ENCODE peak calls at places on chromosome 12, in seven cellular contexts. S is Caco-2, M is left ventricle myocardium inferior, U is prostate gland, P is A549, A is HL-60, W is thoracic aorta. N is an unnamed sample.

GRCh38 chr12:70367268-70368141 is 1.4 kb downstream of the KCNMB4 start:
- DNase-seq in W (no peak), S (no peak), P (no peak), U (no peak), M (no peak), A (no peak), N (no peak)

GRCh38 chr12:1108276-1108675 is 117.3 kb downstream of the ERC1 start:
- DNase-seq in U (no peak), M (no peak), S (no peak), W (no peak), A (no peak), P (no peak), N (peak)

GRCh38 chr12:69440016-69440415 is 30.2 kb upstream of the FRS2 start:
- DNase-seq in W (no peak), U (peak), S (no peak), A (no peak), M (no peak), P (no peak), N (no peak)

GRCh38 chr12:45886685-45887084 is 103.7 kb downstream of the SCAF11 start:
- DNase-seq in W (no peak), P (no peak), S (no peak), A (no peak), U (no peak), M (no peak), N (no peak)

GRCh38 chr12:93851245-93851665 is 174.1 kb downstream of the CRADD start:
- DNase-seq in P (no peak), S (no peak), U (no peak), M (no peak), W (no peak), A (peak), N (no peak)

GRCh38 chr12:115385141-115385540 is 701.2 kb upstream of the TBX3 start:
- DNase-seq in U (no peak), W (no peak), M (no peak), A (no peak), S (no peak), P (no peak), N (no peak)

GRCh38 chr12:34350092-34351041 is 328.1 kb downstream of the ALG10 start:
- DNase-seq in S (no peak), U (no peak), A (no peak), P (peak), W (no peak), M (no peak), N (no peak)

GRCh38 chr12:108693781-108694180 is 37.5 kb downstream of the CORO1C start:
- DNase-seq in W (no peak), M (no peak), A (no peak), P (no peak), U (no peak), S (no peak), N (no peak)

GRCh38 chr12:124536613-124537012 is 30.8 kb downstream of the NCOR2 start:
- DNase-seq in M (no peak), S (no peak), U (no peak), A (no peak), P (no peak), W (no peak), N (no peak)

GRCh38 chr12:54139030-54139429 is 49.8 kb downstream of the SMUG1 start:
- DNase-seq in M (no peak), A (no peak), S (no peak), P (no peak), U (no peak), W (no peak), N (no peak)

GRCh38 chr12:4228122-4228580 is 45.4 kb upstream of the CCND2 start:
- DNase-seq in S (no peak), U (no peak), P (no peak), W (no peak), A (no peak), M (no peak), N (no peak)

GRCh38 chr12:52523825-52524224 is 3.6 kb upstream of the KRT5 start:
- DNase-seq in P (no peak), U (no peak), S (no peak), M (no peak), W (no peak), A (no peak), N (no peak)

GRCh38 chr12:58288191-58288590 is 346.8 kb downstream of the ATP23 start:
- DNase-seq in P (no peak), S (no peak), M (no peak), W (no peak), A (no peak), U (no peak), N (no peak)

GRCh38 chr12:70692681-70693288 is 55.6 kb upstream of the PTPRB start:
- DNase-seq in S (no peak), U (no peak), M (no peak), P (peak), A (no peak), W (no peak), N (no peak)

GRCh38 chr12:65524666-65525065 is 246.2 kb downstream of the MSRB3 start:
- DNase-seq in W (no peak), M (no peak), P (no peak), U (no peak), A (no peak), S (no peak), N (no peak)

GRCh38 chr12:131908716-131909595 is 14.5 kb downstream of the ULK1 start:
- DNase-seq in P (no peak), M (no peak), U (no peak), A (no peak), S (no peak), W (no peak), N (no peak)

GRCh38 chr12:131233737-131234474 is 280.2 kb downstream of the ADGRD1 start:
- DNase-seq in S (no peak), W (no peak), U (no peak), P (no peak), A (no peak), M (no peak), N (no peak)

GRCh38 chr12:70556179-70556869 is 80.9 kb downstream of the PTPRB start:
- DNase-seq in W (no peak), S (no peak), M (no peak), U (no peak), P (no peak), A (no peak), N (no peak)

GRCh38 chr12:107102294-107102693 is 8.9 kb upstream of the CRY1 start:
- DNase-seq in A (no peak), U (no peak), W (no peak), S (no peak), P (no peak), M (no peak), N (no peak)

GRCh38 chr12:84638811-84639368 is 273.7 kb downstream of the SLC6A15 start:
- DNase-seq in W (no peak), U (no peak), P (no peak), A (no peak), S (no peak), M (no peak), N (no peak)

GRCh38 chr12:12723147-12723680 is 6.0 kb downstream of the CDKN1B start:
- DNase-seq in S (no peak), W (no peak), A (no peak), U (no peak), M (no peak), P (peak), N (peak)

GRCh38 chr12:69024413-69024812 is 91.4 kb upstream of the CPM start:
- DNase-seq in A (no peak), M (no peak), U (peak), W (no peak), S (no peak), P (peak), N (no peak)

GRCh38 chr12:102120886-102121285 is 903 bp downstream of the PARPBP start:
- DNase-seq in S (no peak), A (peak), U (no peak), M (no peak), W (no peak), P (peak), N (peak)

GRCh38 chr12:102116392-102116791 is 3.5 kb downstream of the NUP37 start:
- DNase-seq in W (no peak), P (no peak), M (no peak), U (no peak), S (no peak), A (no peak), N (no peak)

GRCh38 chr12:102118874-102119273 is 1.0 kb downstream of the NUP37 start:
- DNase-seq in A (no peak), W (no peak), P (no peak), S (no peak), M (no peak), U (no peak), N (no peak)

GRCh38 chr12:102120564-102120873 is 536 bp downstream of the PARPBP start:
- DNase-seq in A (no peak), U (no peak), W (no peak), S (no peak), P (no peak), M (no peak), N (peak)

GRCh38 chr12:102119674-102120563 is at the start of the genes NUP37 and PARPBP:
- DNase-seq in W (peak), A (peak), S (peak), U (peak), P (peak), M (peak), N (peak)
- TF ChIP-seq CTCF in W (no peak), A (no peak), S (no peak), U (peak), P (no peak), M (peak), N (no peak)

DNA sequence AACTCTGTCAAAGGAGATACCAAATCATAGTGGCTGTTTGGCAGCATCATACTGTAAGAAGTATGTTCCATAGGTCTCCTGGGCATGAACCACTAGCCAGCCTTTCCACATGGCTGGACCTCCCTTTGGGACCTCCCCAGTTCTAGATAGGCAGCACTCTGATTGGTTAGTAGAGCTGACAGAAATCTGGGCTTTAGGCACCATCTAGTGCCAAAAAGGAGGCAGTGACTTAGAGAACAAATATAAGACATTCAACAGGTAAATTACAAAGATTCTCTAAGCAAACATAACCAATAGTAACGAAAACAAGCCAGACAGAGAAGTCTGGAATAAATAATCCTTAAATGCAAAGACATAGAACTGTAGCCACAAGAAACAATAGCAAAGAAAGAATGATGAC is 148.0 kb upstream of the PDE3A start:
- DNase-seq in M (no peak), P (peak), U (no peak), A (no peak), S (peak), W (no peak), N (peak)
- TF ChIP-seq CTCF in M (peak), P (no peak), U (no peak), A (no peak), S (peak), W (no peak), N (peak)

GRCh38 chr12:5874514-5874913 is 70.5 kb downstream of the ANO2 start:
- DNase-seq in P (no peak), W (no peak), S (no peak), U (no peak), M (no peak), A (no peak), N (no peak)

GRCh38 chr12:5871741-5872140 is 73.3 kb downstream of the ANO2 start:
- DNase-seq in W (no peak), M (no peak), U (no peak), P (no peak), S (no peak), A (no peak), N (no peak)

GRCh38 chr12:5870183-5870582 is 74.9 kb downstream of the ANO2 start:
- DNase-seq in W (no peak), P (no peak), U (no peak), S (no peak), A (no peak), M (no peak), N (no peak)

GRCh38 chr12:5873341-5873919 is 71.6 kb downstream of the ANO2 start:
- DNase-seq in S (no peak), P (no peak), M (no peak), U (no peak), W (no peak), A (no peak), N (no peak)

GRCh38 chr12:5872745-5873144 is 72.3 kb downstream of the ANO2 start:
- DNase-seq in P (peak), S (no peak), W (no peak), U (no peak), M (no peak), A (no peak), N (no peak)
- TF ChIP-seq CTCF in P (no peak), S (peak), W (peak), U (peak), M (peak), A (no peak), N (peak)

GRCh38 chr12:113120670-113121370 is 14.7 kb downstream of the RASAL1 start:
- DNase-seq in P (peak), A (no peak), U (no peak), S (no peak), M (no peak), W (no peak), N (no peak)
- TF ChIP-seq CTCF in P (no peak), A (no peak), U (no peak), S (no peak), M (no peak), W (no peak), N (no peak)

GRCh38 chr12:102694913-102695312 is 214.6 kb upstream of the IGF1 start:
- DNase-seq in S (no peak), W (no peak), U (no peak), A (no peak), P (no peak), M (no peak), N (no peak)
- TF ChIP-seq CTCF in S (no peak), W (no peak), U (no peak), A (no peak), P (no peak), M (no peak), N (no peak)

DNA sequence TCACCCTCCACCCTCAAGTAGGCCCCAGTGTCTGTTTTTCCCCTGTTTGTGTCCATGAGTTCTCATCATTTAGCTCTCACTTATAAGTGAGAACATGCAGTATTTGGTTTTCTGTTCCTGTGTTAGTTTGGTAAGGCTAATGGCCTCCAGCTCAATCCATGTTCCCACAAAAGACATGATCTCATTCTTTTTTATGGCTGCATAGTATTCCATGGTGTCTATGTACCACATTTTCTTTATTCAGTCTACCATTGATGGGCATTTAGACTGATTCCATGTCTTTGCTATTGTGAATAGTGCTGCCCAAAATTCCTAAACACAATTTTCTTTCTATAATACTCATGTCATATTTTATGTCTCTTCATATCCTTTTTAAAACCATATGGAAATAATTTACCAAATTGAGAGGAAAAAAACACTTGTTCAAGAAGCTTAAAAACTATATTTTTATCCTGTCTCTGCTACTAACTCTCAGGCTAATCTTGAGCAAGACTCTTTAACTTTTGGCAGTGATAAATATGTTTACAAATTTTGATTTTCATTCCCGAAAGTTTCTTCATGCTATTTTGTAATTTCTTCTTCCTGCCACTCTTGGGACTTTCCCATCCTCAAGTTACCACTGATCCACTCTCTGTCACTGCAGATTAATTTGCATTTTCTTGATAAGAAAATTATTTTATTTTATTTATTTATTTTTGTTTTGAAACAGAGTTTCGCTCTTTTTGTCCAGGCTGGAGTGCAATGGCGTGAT is 28.0 kb upstream of the OSBPL8 start:
- DNase-seq in A (no peak), P (no peak), M (no peak), U (no peak), S (no peak), W (no peak), N (no peak)
- TF ChIP-seq CTCF in A (no peak), P (no peak), M (no peak), U (no peak), S (no peak), W (no peak), N (no peak)

GRCh38 chr12:15527201-15527782 is 205.0 kb downstream of the PTPRO start:
- DNase-seq in W (no peak), U (no peak), S (no peak), M (peak), A (no peak), P (peak), N (no peak)
- TF ChIP-seq CTCF in W (no peak), U (no peak), S (peak), M (no peak), A (no peak), P (peak), N (peak)

GRCh38 chr12:91579516-91580263 is 397.1 kb upstream of the DCN start:
- DNase-seq in U (no peak), M (no peak), A (no peak), W (no peak), P (no peak), S (no peak), N (no peak)

GRCh38 chr12:91574975-91575374 is 392.4 kb upstream of the DCN start:
- DNase-seq in W (no peak), M (no peak), U (no peak), A (no peak), P (no peak), S (no peak), N (no peak)

GRCh38 chr12:91575631-91576030 is 393.0 kb upstream of the DCN start:
- DNase-seq in S (no peak), W (no peak), A (no peak), U (no peak), P (no peak), M (no peak), N (no peak)

GRCh38 chr12:91576432-91576831 is 393.8 kb upstream of the DCN start:
- DNase-seq in W (no peak), U (no peak), M (no peak), S (no peak), A (no peak), P (no peak), N (no peak)

GRCh38 chr12:91577586-91578539 is 395.2 kb upstream of the DCN start:
- DNase-seq in W (no peak), P (peak), M (no peak), U (no peak), A (no peak), S (no peak), N (peak)
- TF ChIP-seq CTCF in W (peak), P (peak), M (peak), U (peak), A (peak), S (peak), N (peak)

GRCh38 chr12:55935742-55936151 is 4.8 kb downstream of the DGKA start:
- DNase-seq in S (no peak), W (no peak), P (no peak), A (no peak), U (no peak), M (peak), N (no peak)
- TF ChIP-seq CTCF in S (no peak), W (no peak), P (no peak), A (no peak), U (no peak), M (no peak), N (no peak)

DNA sequence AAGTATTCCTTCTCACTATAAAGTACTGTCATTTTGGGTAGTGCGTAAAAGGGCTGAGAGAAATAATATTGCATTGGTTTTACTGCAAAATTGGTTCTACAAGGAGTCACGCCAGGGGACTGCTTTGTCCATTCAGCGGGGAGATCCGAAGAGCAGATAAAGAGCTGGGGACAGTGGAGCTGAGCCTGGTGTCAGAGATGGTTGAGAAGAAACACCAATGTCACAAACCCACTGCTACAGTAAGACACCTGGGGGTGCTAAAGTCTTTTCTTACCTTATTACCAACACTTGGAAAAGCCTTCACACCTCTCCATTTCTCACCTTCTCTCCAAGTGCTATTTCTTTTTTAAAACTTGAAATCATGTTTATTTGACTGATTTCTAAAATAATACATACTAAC is 14.1 kb downstream of the IL31 start:
- DNase-seq in P (no peak), S (no peak), A (no peak), W (no peak), U (no peak), M (no peak), N (no peak)
- TF ChIP-seq CTCF in P (no peak), S (peak), A (no peak), W (no peak), U (no peak), M (no peak), N (peak)

N was measured in GM13977.